ENCODE peak calls at places on chromosomes 16 and 17, in five cellular contexts. E is gastrocnemius medialis, Z is testis, V is A549, J is IMR-90. A is an unnamed sample.

GRCh38 chr16:70252355-70252988 is 732 bp upstream of the EXOSC6 start:
- DNase-seq in E (no peak), J (peak), V (peak), Z (peak), A (peak)

GRCh38 chr16:51150894-51151320 is at the start of gene SALL1:
- DNase-seq in V (no peak), Z (no peak), E (no peak), J (no peak), A (no peak)

GRCh38 chr17:3893003-3893719 is at the start of gene CAMKK1:
- DNase-seq in E (peak), V (peak), Z (peak), J (peak), A (peak)

GRCh38 chr16:83956336-83957289 is 3.6 kb downstream of the OSGIN1 start:
- DNase-seq in E (peak), J (peak), V (peak), Z (peak), A (peak)

GRCh38 chr17:76147211-76148014 is 6.4 kb upstream of the FOXJ1 start:
- DNase-seq in J (peak), V (peak), E (no peak), Z (no peak), A (no peak)

GRCh38 chr16:4017807-4018206 is 98.4 kb downstream of the ADCY9 start:
- DNase-seq in V (no peak), J (no peak), Z (no peak), E (no peak), A (no peak)

GRCh38 chr16:79310734-79311133 is 289.8 kb downstream of the MAF start:
- DNase-seq in Z (no peak), V (no peak), J (no peak), E (no peak), A (no peak)

GRCh38 chr17:16342979-16343378 is 10.3 kb downstream of the CENPV start:
- DNase-seq in Z (no peak), V (no peak), E (peak), J (peak), A (no peak)

GRCh38 chr16:85345129-85345639 is 232.9 kb upstream of the CIBAR2 start:
- DNase-seq in J (no peak), E (no peak), Z (no peak), V (no peak), A (no peak)

GRCh38 chr17:48618366-48618896 is 3.3 kb upstream of the HOXB8 start:
- DNase-seq in Z (peak), E (peak), V (peak), J (peak), A (peak)

GRCh38 chr17:19742495-19742894 is 5.6 kb downstream of the ALDH3A1 start:
- DNase-seq in Z (no peak), V (no peak), J (no peak), E (no peak), A (no peak)

GRCh38 chr17:40958086-40958953 is 8.4 kb downstream of the KRT39 start:
- DNase-seq in V (no peak), J (no peak), Z (no peak), E (no peak), A (no peak)

GRCh38 chr17:30534298-30534697 is 57.1 kb downstream of the GOSR1 start:
- DNase-seq in V (no peak), E (no peak), J (no peak), Z (no peak), A (peak)

GRCh38 chr17:75995385-75995925 is 5.2 kb upstream of the CDK3 start:
- DNase-seq in J (no peak), Z (no peak), V (no peak), E (no peak), A (no peak)

GRCh38 chr17:49218941-49219913 is 8.7 kb downstream of the ABI3 start:
- DNase-seq in V (no peak), E (no peak), Z (no peak), J (no peak), A (no peak)

GRCh38 chr16:88368994-88369393 is 13.8 kb upstream of the ZNF469 start:
- DNase-seq in E (no peak), Z (no peak), V (no peak), J (no peak), A (no peak)

GRCh38 chr16:49921106-49921505 is 65.2 kb upstream of the ZNF423 start:
- DNase-seq in V (no peak), J (no peak), Z (no peak), E (no peak), A (no peak)

DNA sequence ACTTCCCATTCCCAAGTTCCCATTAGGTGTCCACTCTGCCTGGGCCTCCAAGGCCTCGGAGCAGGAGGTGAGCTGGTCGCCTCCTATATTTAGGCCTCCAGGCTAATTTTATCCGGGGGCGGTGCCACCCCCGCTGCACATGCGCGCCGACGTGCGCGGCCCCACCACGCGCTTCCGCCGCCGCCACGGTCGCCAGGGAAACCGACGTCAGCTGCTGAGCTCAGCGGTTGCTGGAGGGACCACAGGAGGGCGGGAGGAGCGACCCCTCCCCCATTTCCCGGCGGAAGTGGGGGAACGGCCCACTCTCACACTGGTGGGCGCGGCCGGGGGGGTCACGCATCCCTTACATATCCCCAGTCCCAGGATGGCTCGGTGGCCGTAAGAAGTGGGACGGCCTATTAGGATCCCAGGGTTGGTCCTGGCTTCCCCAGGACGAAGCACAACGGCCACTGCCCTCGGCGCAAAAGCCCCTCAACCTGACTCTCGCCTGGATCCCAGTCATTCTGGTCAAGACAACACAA is 1.0 kb downstream of the PER1 start:
- DNase-seq in Z (peak), V (no peak), E (peak), J (peak), A (peak)
- TF ChIP-seq CTCF in Z (no peak), V (no peak), E (no peak), J (no peak), A (no peak)

GRCh38 chr17:5378566-5379207 is 40.8 kb downstream of the NUP88 start:
- DNase-seq in Z (no peak), J (no peak), E (no peak), V (no peak), A (no peak)
- TF ChIP-seq POLR2A in Z (no peak), J (no peak), E (no peak), V (no peak), A (no peak)

GRCh38 chr17:33684714-33685113 is 391.6 kb upstream of the ASIC2 start:
- DNase-seq in J (no peak), V (no peak), E (no peak), Z (no peak), A (no peak)

GRCh38 chr17:33686171-33686570 is 393.1 kb upstream of the ASIC2 start:
- DNase-seq in Z (peak), J (no peak), V (peak), E (no peak), A (no peak)

GRCh38 chr17:33688771-33689170 is 395.7 kb upstream of the ASIC2 start:
- DNase-seq in J (no peak), Z (no peak), E (no peak), V (no peak), A (no peak)

GRCh38 chr17:33687831-33688230 is 394.7 kb upstream of the ASIC2 start:
- DNase-seq in Z (no peak), E (no peak), V (no peak), J (no peak), A (no peak)

DNA sequence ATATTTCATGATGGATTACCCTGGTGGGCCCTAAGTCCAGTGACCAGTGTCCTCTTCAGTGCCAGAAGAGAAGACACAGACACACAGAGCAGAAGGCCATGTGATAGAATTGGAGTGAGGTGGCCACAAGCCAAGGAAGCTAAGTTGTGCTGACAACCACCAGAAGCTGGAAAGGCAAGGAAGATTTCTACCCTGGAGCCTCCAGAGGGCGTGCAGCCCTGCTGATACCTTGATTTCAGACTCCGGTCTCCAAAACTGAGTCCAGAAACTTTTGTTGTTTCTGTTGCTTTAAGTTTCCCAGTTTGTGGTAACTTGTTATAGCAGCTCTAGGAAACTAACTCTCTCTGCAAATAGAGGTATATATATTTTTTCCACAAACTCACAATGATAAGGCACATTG is 396.6 kb upstream of the ASIC2 start:
- DNase-seq in E (no peak), J (no peak), V (no peak), Z (no peak), A (no peak)
- TF ChIP-seq CTCF in E (no peak), J (no peak), V (peak), Z (no peak), A (no peak)

DNA sequence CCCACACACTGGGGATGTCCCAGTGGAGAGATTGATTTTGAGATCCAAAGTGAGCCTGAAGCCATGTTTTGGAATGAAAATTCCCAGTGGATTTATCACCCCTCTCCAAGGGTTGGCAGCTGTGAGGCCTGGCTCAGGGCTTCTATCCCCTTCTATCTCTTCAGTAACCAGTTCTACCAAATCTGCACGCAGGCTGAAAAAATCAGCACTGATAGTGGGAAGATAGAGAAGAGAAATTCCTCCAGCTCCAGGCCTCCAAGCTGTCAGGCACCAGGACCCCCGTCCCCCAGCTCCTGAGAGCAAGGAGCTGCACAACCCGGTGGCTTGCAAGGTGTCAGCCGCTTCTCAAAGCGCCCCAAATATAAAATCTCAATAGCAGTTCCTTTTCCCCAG is 1.0 kb downstream of the FLOT2 start:
- DNase-seq in V (no peak), J (no peak), Z (no peak), E (no peak), A (no peak)
- TF ChIP-seq POLR2A in V (no peak), J (no peak), Z (no peak), E (no peak), A (no peak)

GRCh38 chr16:82169861-82170845 is at the start of gene MPHOSPH6:
- DNase-seq in E (peak), Z (peak), V (peak), J (peak), A (peak)
- TF ChIP-seq CTCF in E (no peak), Z (no peak), V (no peak), J (no peak), A (no peak)

GRCh38 chr16:80369559-80369958 is 171.2 kb upstream of the DYNLRB2 start:
- DNase-seq in Z (peak), E (no peak), V (peak), J (peak), A (no peak)
- TF ChIP-seq POLR2A in Z (no peak), E (no peak), V (no peak), J (peak), A (no peak)